ENCODE peak calls at places on chromosomes 3 and 15, in seven cellular contexts. L, S, V, T, C, I and A are unnamed samples.

GRCh38 chr3:108250626-108251025 is 28.4 kb upstream of the IFT57 start:
- DNase-seq in L (no peak), S (no peak), V (no peak), T (no peak), C (no peak), I (no peak), A (no peak)

GRCh38 chr3:157093096-157093495 is 66.9 kb downstream of the CCNL1 start:
- DNase-seq in L (no peak), S (no peak), V (no peak), T (no peak), C (no peak), I (no peak), A (no peak)

GRCh38 chr3:104606812-104607211 is 759.9 kb upstream of the ALCAM start:
- DNase-seq in L (no peak), S (no peak), V (no peak), T (no peak), C (no peak), I (no peak), A (no peak)

GRCh38 chr3:47193871-47194859 is 30.3 kb upstream of the SETD2 start:
- DNase-seq in L (no peak), S (no peak), V (no peak), T (no peak), C (no peak), I (no peak), A (no peak)

GRCh38 chr3:127419140-127419539 is 131.3 kb upstream of the PRR20G start:
- DNase-seq in L (no peak), S (no peak), V (no peak), T (no peak), C (no peak), I (no peak), A (no peak)

GRCh38 chr3:96750094-96750767 is 64.2 kb upstream of the EPHA6 start:
- DNase-seq in L (no peak), S (no peak), V (no peak), T (no peak), C (no peak), I (no peak), A (no peak)

GRCh38 chr15:40137011-40137906 is 23.6 kb upstream of the BUB1B start:
- DNase-seq in L (no peak), S (no peak), V (no peak), T (no peak), C (no peak), I (no peak), A (no peak)

GRCh38 chr3:71721721-71722157 is 3.5 kb downstream of the EIF4E3 start:
- DNase-seq in L (no peak), S (no peak), V (no peak), T (no peak), C (no peak), I (no peak), A (no peak)

GRCh38 chr15:58327958-58328357 is 103.8 kb upstream of the LIPC start:
- DNase-seq in L (no peak), S (no peak), V (no peak), T (no peak), C (no peak), I (no peak), A (no peak)